ENCODE peak calls at places on chromosomes 6 and 20, in five cellular contexts. One of them, this sample, is unnamed. For H3K4me1, the result is how much of the 10 kb centered on the place peaks cover.

GRCh38 chr6:148461247-148461646 is 118.6 kb downstream of the SASH1 start:
- DNase-seq in H1: no peak
- DNase-seq in neuronal stem cell: no peak
- DNase-seq in tibial nerve: no peak
- DNase-seq in neural progenitor cell: no peak
- DNase-seq in this sample: no peak

GRCh38 chr6:12293234-12293930 is 3.2 kb downstream of the EDN1 start:
- DNase-seq in H1: no peak
- DNase-seq in neuronal stem cell: no peak
- DNase-seq in tibial nerve: no peak
- DNase-seq in neural progenitor cell: no peak
- DNase-seq in this sample: no peak

GRCh38 chr6:143838395-143838794 is 4.7 kb upstream of the LTV1 start:
- DNase-seq in H1: no peak
- DNase-seq in neuronal stem cell: no peak
- DNase-seq in tibial nerve: no peak
- DNase-seq in neural progenitor cell: no peak
- DNase-seq in this sample: no peak

GRCh38 chr20:48904566-48905321 is 16.8 kb upstream of the ARFGEF2 start:
- DNase-seq in H1: peak
- DNase-seq in neuronal stem cell: peak
- DNase-seq in tibial nerve: no peak
- DNase-seq in neural progenitor cell: peak
- DNase-seq in this sample: no peak

GRCh38 chr6:112626468-112627082 is 279.4 kb downstream of the RFPL4B start:
- DNase-seq in H1: no peak
- DNase-seq in neuronal stem cell: no peak
- DNase-seq in tibial nerve: no peak
- DNase-seq in neural progenitor cell: no peak
- DNase-seq in this sample: no peak

GRCh38 chr6:41200901-41201783 is at the start of gene TREML2:
- DNase-seq in H1: peak
- DNase-seq in neuronal stem cell: no peak
- DNase-seq in tibial nerve: no peak
- DNase-seq in neural progenitor cell: no peak
- DNase-seq in this sample: peak

GRCh38 chr6:2937627-2938003 is 33.8 kb downstream of the SERPINB6 start:
- DNase-seq in H1: peak
- DNase-seq in neuronal stem cell: no peak
- DNase-seq in tibial nerve: no peak
- DNase-seq in neural progenitor cell: no peak
- DNase-seq in this sample: peak

GRCh38 chr6:12283904-12284303 is 6.3 kb upstream of the EDN1 start:
- DNase-seq in H1: no peak
- DNase-seq in neuronal stem cell: no peak
- DNase-seq in tibial nerve: no peak
- DNase-seq in neural progenitor cell: no peak
- DNase-seq in this sample: no peak

GRCh38 chr20:46226602-46227001 is 81.7 kb downstream of the CDH22 start:
- DNase-seq in H1: no peak
- DNase-seq in neuronal stem cell: no peak
- DNase-seq in tibial nerve: no peak
- DNase-seq in neural progenitor cell: no peak
- DNase-seq in this sample: no peak

GRCh38 chr20:22526512-22527012 is 57.8 kb downstream of the FOXA2 start:
- DNase-seq in H1: peak
- DNase-seq in neuronal stem cell: no peak
- DNase-seq in tibial nerve: no peak
- DNase-seq in neural progenitor cell: no peak
- DNase-seq in this sample: no peak

GRCh38 chr6:14932485-14933178 is 313.2 kb upstream of the JARID2 start:
- DNase-seq in H1: no peak
- DNase-seq in neuronal stem cell: peak
- DNase-seq in tibial nerve: no peak
- DNase-seq in neural progenitor cell: peak
- DNase-seq in this sample: no peak

GRCh38 chr6:19415605-19416326 is 421.4 kb upstream of the ID4 start:
- DNase-seq in H1: no peak
- DNase-seq in neuronal stem cell: no peak
- DNase-seq in tibial nerve: no peak
- DNase-seq in neural progenitor cell: no peak
- DNase-seq in this sample: no peak

GRCh38 chr6:13767121-13767794 is 47.1 kb downstream of the MCUR1 start:
- DNase-seq in H1: no peak
- DNase-seq in neuronal stem cell: no peak
- DNase-seq in tibial nerve: peak
- DNase-seq in neural progenitor cell: peak
- DNase-seq in this sample: peak

GRCh38 chr6:30169658-30170614 is 6.6 kb downstream of the TRIM15 start:
- DNase-seq in H1: no peak
- DNase-seq in neuronal stem cell: peak
- DNase-seq in tibial nerve: no peak
- DNase-seq in neural progenitor cell: peak
- DNase-seq in this sample: no peak

GRCh38 chr6:144519429-144519828 is 234.3 kb downstream of the UTRN start:
- DNase-seq in H1: no peak
- DNase-seq in neuronal stem cell: no peak
- DNase-seq in tibial nerve: no peak
- DNase-seq in neural progenitor cell: no peak
- DNase-seq in this sample: no peak

GRCh38 chr6:27782703-27783236 is 129.4 kb downstream of the OR2B2 start:
- DNase-seq in H1: no peak
- DNase-seq in neuronal stem cell: no peak
- DNase-seq in tibial nerve: no peak
- DNase-seq in neural progenitor cell: no peak
- DNase-seq in this sample: no peak

GRCh38 chr6:159107451-159108260 is 61.5 kb upstream of the FNDC1 start:
- DNase-seq in H1: peak
- DNase-seq in neuronal stem cell: no peak
- DNase-seq in tibial nerve: no peak
- DNase-seq in neural progenitor cell: no peak
- DNase-seq in this sample: no peak

GRCh38 chr6:166423781-166424180 is 41.0 kb upstream of the MPC1 start:
- DNase-seq in H1: no peak
- DNase-seq in neuronal stem cell: no peak
- DNase-seq in tibial nerve: no peak
- DNase-seq in neural progenitor cell: peak
- DNase-seq in this sample: no peak

GRCh38 chr6:36071714-36072113 is 44.1 kb downstream of the MAPK14 start:
- DNase-seq in H1: no peak
- DNase-seq in neuronal stem cell: no peak
- DNase-seq in tibial nerve: no peak
- DNase-seq in neural progenitor cell: no peak
- DNase-seq in this sample: no peak

GRCh38 chr6:140183881-140184280 is 809.4 kb upstream of the CITED2 start:
- DNase-seq in H1: no peak
- DNase-seq in neuronal stem cell: no peak
- DNase-seq in tibial nerve: no peak
- DNase-seq in neural progenitor cell: no peak
- DNase-seq in this sample: no peak

DNA sequence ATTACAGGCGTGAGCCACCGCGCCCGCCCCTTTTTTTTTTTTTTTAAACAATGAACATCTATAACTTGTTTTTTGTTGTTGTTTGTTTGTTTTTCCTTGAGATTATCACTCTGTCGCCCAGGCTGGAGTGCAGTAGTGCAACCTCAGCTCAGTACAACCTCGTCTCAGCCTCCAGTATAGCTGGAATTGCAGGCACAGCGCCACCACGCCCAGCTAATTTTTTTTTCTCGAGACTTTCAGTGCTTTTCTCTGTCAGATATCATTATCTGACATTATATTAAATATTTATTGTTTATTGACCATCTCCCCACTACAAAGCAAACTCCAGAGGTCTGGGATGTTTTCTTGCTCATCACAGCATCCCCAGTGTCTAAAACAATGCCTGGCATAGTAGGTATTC is 2.3 kb upstream of the DLK2 start:
- DNase-seq in H1: no peak
- DNase-seq in neuronal stem cell: no peak
- DNase-seq in tibial nerve: no peak
- DNase-seq in neural progenitor cell: no peak
- DNase-seq in this sample: no peak
- H3K4me3 ChIP-seq in H1: no peak
- H3K4me3 ChIP-seq in neuronal stem cell: no peak
- H3K4me3 ChIP-seq in tibial nerve: no peak
- H3K4me3 ChIP-seq in neural progenitor cell: no peak
- H3K4me3 ChIP-seq in this sample: no peak

GRCh38 chr6:1527098-1527497 is 82.6 kb upstream of the FOXC1 start:
- DNase-seq in H1: no peak
- DNase-seq in neuronal stem cell: no peak
- DNase-seq in tibial nerve: peak
- DNase-seq in neural progenitor cell: peak
- DNase-seq in this sample: no peak
- H3K4me1 ChIP-seq in H1: under half
- H3K4me1 ChIP-seq in neuronal stem cell: under half
- H3K4me1 ChIP-seq in tibial nerve: under half
- H3K4me1 ChIP-seq in neural progenitor cell: under half
- H3K4me1 ChIP-seq in this sample: under half

GRCh38 chr20:33475381-33476160 is 14.3 kb upstream of the CBFA2T2 start:
- DNase-seq in H1: no peak
- DNase-seq in neuronal stem cell: no peak
- DNase-seq in tibial nerve: no peak
- DNase-seq in neural progenitor cell: peak
- DNase-seq in this sample: no peak

GRCh38 chr20:33477386-33478234 is 12.3 kb upstream of the CBFA2T2 start:
- DNase-seq in H1: no peak
- DNase-seq in neuronal stem cell: no peak
- DNase-seq in tibial nerve: no peak
- DNase-seq in neural progenitor cell: no peak
- DNase-seq in this sample: no peak

GRCh38 chr20:33472868-33473267 is 17.0 kb upstream of the CBFA2T2 start:
- DNase-seq in H1: no peak
- DNase-seq in neuronal stem cell: no peak
- DNase-seq in tibial nerve: no peak
- DNase-seq in neural progenitor cell: no peak
- DNase-seq in this sample: no peak

GRCh38 chr20:33474963-33475362 is 14.9 kb upstream of the CBFA2T2 start:
- DNase-seq in H1: no peak
- DNase-seq in neuronal stem cell: no peak
- DNase-seq in tibial nerve: no peak
- DNase-seq in neural progenitor cell: no peak
- DNase-seq in this sample: no peak

GRCh38 chr20:33474097-33474846 is 15.6 kb upstream of the CBFA2T2 start:
- DNase-seq in H1: no peak
- DNase-seq in neuronal stem cell: no peak
- DNase-seq in tibial nerve: no peak
- DNase-seq in neural progenitor cell: no peak
- DNase-seq in this sample: no peak
- H3K4me3 ChIP-seq in H1: no peak
- H3K4me3 ChIP-seq in neuronal stem cell: no peak
- H3K4me3 ChIP-seq in tibial nerve: no peak
- H3K4me3 ChIP-seq in neural progenitor cell: no peak
- H3K4me3 ChIP-seq in this sample: no peak

DNA sequence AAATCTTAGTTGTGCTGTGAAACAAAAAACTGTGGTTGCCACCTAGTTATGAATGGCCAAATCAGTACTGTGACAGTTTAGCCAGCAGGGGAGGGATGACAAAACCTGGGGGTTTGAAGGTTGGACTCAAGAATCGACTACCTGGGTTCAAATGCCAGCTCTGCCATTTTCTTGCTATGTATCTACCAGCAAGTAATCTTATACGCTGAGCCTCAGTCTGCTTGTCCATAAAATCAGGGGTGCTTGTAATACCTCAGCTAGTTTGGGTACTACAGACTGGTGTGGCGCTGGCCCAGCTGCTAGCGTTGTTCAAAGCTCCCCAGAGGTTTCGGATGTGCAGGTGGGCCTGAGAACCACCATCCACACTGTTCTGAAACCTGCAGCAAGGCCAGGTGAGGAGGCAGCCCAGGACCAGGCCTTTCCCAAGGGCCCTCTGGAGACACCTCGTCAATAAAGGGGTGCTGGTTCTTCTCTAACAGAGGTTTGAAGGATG is 40.4 kb downstream of the TRAM2 start:
- DNase-seq in H1: no peak
- DNase-seq in neuronal stem cell: no peak
- DNase-seq in tibial nerve: no peak
- DNase-seq in neural progenitor cell: no peak
- DNase-seq in this sample: no peak
- H3K4me1 ChIP-seq in H1: under half
- H3K4me1 ChIP-seq in neuronal stem cell: under half
- H3K4me1 ChIP-seq in tibial nerve: under half
- H3K4me1 ChIP-seq in neural progenitor cell: under half
- H3K4me1 ChIP-seq in this sample: half or more

GRCh38 chr6:138527376-138528092 is 28.2 kb upstream of the NHSL1 start:
- DNase-seq in H1: no peak
- DNase-seq in neuronal stem cell: peak
- DNase-seq in tibial nerve: no peak
- DNase-seq in neural progenitor cell: peak
- DNase-seq in this sample: no peak
- H3K4me3 ChIP-seq in H1: no peak
- H3K4me3 ChIP-seq in neuronal stem cell: no peak
- H3K4me3 ChIP-seq in tibial nerve: no peak
- H3K4me3 ChIP-seq in neural progenitor cell: peak
- H3K4me3 ChIP-seq in this sample: no peak

GRCh38 chr6:43081043-43081442 is 4.9 kb downstream of the PTK7 start:
- DNase-seq in H1: no peak
- DNase-seq in neuronal stem cell: no peak
- DNase-seq in tibial nerve: no peak
- DNase-seq in neural progenitor cell: no peak
- DNase-seq in this sample: no peak
- H3K4me1 ChIP-seq in H1: under half
- H3K4me1 ChIP-seq in neuronal stem cell: under half
- H3K4me1 ChIP-seq in tibial nerve: under half
- H3K4me1 ChIP-seq in neural progenitor cell: under half
- H3K4me1 ChIP-seq in this sample: under half

DNA sequence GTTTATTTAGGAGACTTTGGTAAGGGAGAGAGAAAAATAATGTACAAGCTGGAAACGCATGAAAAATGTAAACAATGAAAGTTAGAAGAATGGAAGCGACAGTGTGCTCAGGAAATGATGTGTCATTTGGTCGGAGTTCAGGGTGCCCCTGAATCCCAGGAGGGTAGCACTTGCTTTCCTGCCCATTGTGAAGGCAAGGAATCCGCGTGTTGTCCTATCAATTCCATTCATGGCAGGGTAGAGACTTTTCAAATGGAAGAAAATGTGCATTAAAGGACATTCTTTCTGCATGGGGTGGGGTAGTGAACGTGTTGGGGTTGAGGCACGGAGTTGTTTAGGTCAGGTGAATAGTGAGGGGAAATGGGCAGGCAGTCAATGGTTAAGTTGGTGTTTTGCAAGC is 33.7 kb downstream of the GCNT2 start:
- DNase-seq in H1: no peak
- DNase-seq in neuronal stem cell: no peak
- DNase-seq in tibial nerve: no peak
- DNase-seq in neural progenitor cell: no peak
- DNase-seq in this sample: no peak
- H3K4me3 ChIP-seq in H1: peak
- H3K4me3 ChIP-seq in neuronal stem cell: no peak
- H3K4me3 ChIP-seq in tibial nerve: no peak
- H3K4me3 ChIP-seq in neural progenitor cell: peak
- H3K4me3 ChIP-seq in this sample: no peak

This sample was measured in right atrium auricular region.